ENCODE peak calls at places on chromosomes 7 and 10, in five cellular contexts. One of them, this sample, is unnamed.

GRCh38 chr7:138125598-138126111 is 49.4 kb downstream of the AKR1D1 start:
- DNase-seq in iris pigment epithelial cell: peak; percentile 37
- DNase-seq in body of pancreas: peak; percentile 16
- DNase-seq in GM10248: peak; percentile 56
- DNase-seq in amniotic epithelial cell: peak; percentile 38
- DNase-seq in this sample: peak; percentile 64

GRCh38 chr7:108253275-108254044 is 123.3 kb upstream of the LAMB4 start:
- DNase-seq in GM10248: no peak
- DNase-seq in amniotic epithelial cell: no peak
- DNase-seq in body of pancreas: no peak
- DNase-seq in iris pigment epithelial cell: peak; percentile 48
- DNase-seq in this sample: peak; percentile 36

GRCh38 chr7:15626041-15626440 is 60.4 kb downstream of the MEOX2 start:
- DNase-seq in GM10248: no peak
- DNase-seq in amniotic epithelial cell: no peak
- DNase-seq in body of pancreas: no peak
- DNase-seq in iris pigment epithelial cell: no peak
- DNase-seq in this sample: no peak

GRCh38 chr7:94395141-94396041 is 696 bp downstream of the COL1A2 start:
- DNase-seq in body of pancreas: peak; percentile 68
- DNase-seq in amniotic epithelial cell: peak; percentile 90
- DNase-seq in GM10248: peak; percentile 73
- DNase-seq in iris pigment epithelial cell: peak; percentile 87
- DNase-seq in this sample: peak; percentile 89

GRCh38 chr10:44706745-44707144 is 204.4 kb upstream of the TMEM72 start:
- DNase-seq in amniotic epithelial cell: peak; percentile 44
- DNase-seq in GM10248: no peak
- DNase-seq in iris pigment epithelial cell: peak; percentile 94
- DNase-seq in body of pancreas: no peak
- DNase-seq in this sample: peak; percentile 99

GRCh38 chr10:102135956-102136526 is 3.2 kb downstream of the PPRC1 start:
- DNase-seq in GM10248: no peak
- DNase-seq in iris pigment epithelial cell: no peak
- DNase-seq in body of pancreas: no peak
- DNase-seq in amniotic epithelial cell: no peak
- DNase-seq in this sample: no peak

GRCh38 chr7:66250711-66251110 is 45.6 kb downstream of the TPST1 start:
- DNase-seq in GM10248: no peak
- DNase-seq in iris pigment epithelial cell: peak; percentile 97
- DNase-seq in amniotic epithelial cell: peak; percentile 98
- DNase-seq in body of pancreas: no peak
- DNase-seq in this sample: peak; percentile 89

GRCh38 chr10:97719602-97720001 is 6.1 kb downstream of the MARVELD1 start:
- DNase-seq in GM10248: no peak
- DNase-seq in body of pancreas: no peak
- DNase-seq in iris pigment epithelial cell: no peak
- DNase-seq in amniotic epithelial cell: no peak
- DNase-seq in this sample: no peak

GRCh38 chr7:20560325-20561180 is 54.9 kb upstream of the ABCB5 start:
- DNase-seq in iris pigment epithelial cell: no peak
- DNase-seq in body of pancreas: no peak
- DNase-seq in GM10248: no peak
- DNase-seq in amniotic epithelial cell: no peak
- DNase-seq in this sample: no peak

GRCh38 chr7:135083005-135083404 is 64.9 kb upstream of the TMEM140 start:
- DNase-seq in GM10248: no peak
- DNase-seq in body of pancreas: no peak
- DNase-seq in amniotic epithelial cell: no peak
- DNase-seq in iris pigment epithelial cell: no peak
- DNase-seq in this sample: no peak

GRCh38 chr10:23158370-23158769 is 33.7 kb upstream of the PTF1A start:
- DNase-seq in amniotic epithelial cell: peak; percentile 50
- DNase-seq in body of pancreas: peak; percentile 73
- DNase-seq in GM10248: peak; percentile 79
- DNase-seq in iris pigment epithelial cell: peak; percentile 56
- DNase-seq in this sample: peak; percentile 73

GRCh38 chr7:154587812-154588211 is 415.1 kb downstream of the PAXIP1 start:
- DNase-seq in body of pancreas: no peak
- DNase-seq in iris pigment epithelial cell: no peak
- DNase-seq in amniotic epithelial cell: no peak
- DNase-seq in GM10248: no peak
- DNase-seq in this sample: no peak

GRCh38 chr7:114874170-114874569 is 47.7 kb upstream of the MDFIC start:
- DNase-seq in body of pancreas: no peak
- DNase-seq in amniotic epithelial cell: no peak
- DNase-seq in iris pigment epithelial cell: peak; percentile 24
- DNase-seq in GM10248: no peak
- DNase-seq in this sample: no peak

GRCh38 chr7:117993377-117994003 is 120.2 kb upstream of the CTTNBP2 start:
- DNase-seq in iris pigment epithelial cell: peak; percentile 69
- DNase-seq in body of pancreas: peak; percentile 29
- DNase-seq in amniotic epithelial cell: peak; percentile 5
- DNase-seq in GM10248: peak; percentile 24
- DNase-seq in this sample: peak; percentile 21

GRCh38 chr10:49751216-49751615 is 10.9 kb downstream of the OGDHL start:
- DNase-seq in amniotic epithelial cell: no peak
- DNase-seq in iris pigment epithelial cell: no peak
- DNase-seq in body of pancreas: no peak
- DNase-seq in GM10248: no peak
- DNase-seq in this sample: no peak

GRCh38 chr7:123649956-123650355 is 5.7 kb upstream of the LMOD2 start:
- DNase-seq in body of pancreas: no peak
- DNase-seq in amniotic epithelial cell: peak; percentile 59
- DNase-seq in iris pigment epithelial cell: peak; percentile 54
- DNase-seq in GM10248: no peak
- DNase-seq in this sample: peak; percentile 53

GRCh38 chr7:135774284-135774683 is 25.7 kb upstream of the FAM180A start:
- DNase-seq in GM10248: no peak
- DNase-seq in iris pigment epithelial cell: peak; percentile 82
- DNase-seq in body of pancreas: peak; percentile 37
- DNase-seq in amniotic epithelial cell: peak; percentile 73
- DNase-seq in this sample: peak; percentile 84

GRCh38 chr10:273088-273487 is 137.8 kb downstream of the ZMYND11 start:
- DNase-seq in iris pigment epithelial cell: no peak
- DNase-seq in GM10248: no peak
- DNase-seq in amniotic epithelial cell: no peak
- DNase-seq in body of pancreas: no peak
- DNase-seq in this sample: no peak

This sample was measured in GM23248.